ENCODE peak calls at places on chromosomes 13 and 19, in nine cellular contexts. One of them, this sample, is unnamed.
A peak's percentile ranks its signal among the peaks of the same experiment; 100 is the strongest.

GRCh38 chr13:44263920-44264610 is 109.6 kb upstream of the SERP2 start:
- DNase-seq in ovary: peak; percentile 84
- DNase-seq in B cell: no peak
- DNase-seq in GM06990: no peak
- DNase-seq in BJ: no peak
- DNase-seq in CD14-positive monocyte: no peak
- DNase-seq in thyroid gland: no peak
- DNase-seq in cardiac muscle cell: no peak
- DNase-seq in cardiac fibroblast: peak; percentile 73
- DNase-seq in this sample: no peak

GRCh38 chr13:112859817-112860190 is 109.2 kb upstream of the MCF2L start:
- DNase-seq in CD14-positive monocyte: no peak
- DNase-seq in cardiac fibroblast: peak; percentile 59
- DNase-seq in thyroid gland: peak; percentile 82
- DNase-seq in ovary: no peak
- DNase-seq in B cell: peak; percentile 23
- DNase-seq in cardiac muscle cell: no peak
- DNase-seq in BJ: no peak
- DNase-seq in GM06990: no peak
- DNase-seq in this sample: peak; percentile 55

GRCh38 chr13:59133903-59134302 is 1029.8 kb downstream of the DIAPH3 start:
- DNase-seq in ovary: no peak
- DNase-seq in thyroid gland: no peak
- DNase-seq in B cell: no peak
- DNase-seq in CD14-positive monocyte: no peak
- DNase-seq in GM06990: no peak
- DNase-seq in BJ: no peak
- DNase-seq in cardiac fibroblast: no peak
- DNase-seq in cardiac muscle cell: no peak
- DNase-seq in this sample: no peak

GRCh38 chr13:30334663-30335386 is 27.5 kb upstream of the KATNAL1 start:
- DNase-seq in GM06990: no peak
- DNase-seq in thyroid gland: no peak
- DNase-seq in cardiac muscle cell: peak; percentile 31
- DNase-seq in ovary: no peak
- DNase-seq in BJ: no peak
- DNase-seq in cardiac fibroblast: peak; percentile 62
- DNase-seq in B cell: peak; percentile 33
- DNase-seq in CD14-positive monocyte: no peak
- DNase-seq in this sample: peak; percentile 35

GRCh38 chr13:59750860-59751259 is 412.9 kb downstream of the DIAPH3 start:
- DNase-seq in B cell: no peak
- DNase-seq in GM06990: no peak
- DNase-seq in ovary: no peak
- DNase-seq in BJ: peak; percentile 40
- DNase-seq in cardiac muscle cell: peak; percentile 63
- DNase-seq in thyroid gland: no peak
- DNase-seq in cardiac fibroblast: peak; percentile 58
- DNase-seq in CD14-positive monocyte: no peak
- DNase-seq in this sample: no peak

GRCh38 chr13:107799001-107799400 is 416.3 kb downstream of the LIG4 start:
- DNase-seq in CD14-positive monocyte: no peak
- DNase-seq in cardiac fibroblast: peak; percentile 2
- DNase-seq in cardiac muscle cell: no peak
- DNase-seq in thyroid gland: no peak
- DNase-seq in ovary: no peak
- DNase-seq in BJ: no peak
- DNase-seq in GM06990: no peak
- DNase-seq in B cell: no peak
- DNase-seq in this sample: no peak

GRCh38 chr13:30021611-30022010 is 171.2 kb upstream of the UBL3 start:
- DNase-seq in ovary: no peak
- DNase-seq in GM06990: no peak
- DNase-seq in CD14-positive monocyte: no peak
- DNase-seq in BJ: no peak
- DNase-seq in B cell: no peak
- DNase-seq in cardiac fibroblast: no peak
- DNase-seq in thyroid gland: no peak
- DNase-seq in cardiac muscle cell: no peak
- DNase-seq in this sample: no peak

GRCh38 chr13:20721454-20722357 is 18.2 kb downstream of the IL17D start:
- DNase-seq in BJ: no peak
- DNase-seq in thyroid gland: peak; percentile 50
- DNase-seq in GM06990: no peak
- DNase-seq in B cell: peak; percentile 28
- DNase-seq in ovary: peak; percentile 67
- DNase-seq in CD14-positive monocyte: no peak
- DNase-seq in cardiac muscle cell: peak; percentile 64
- DNase-seq in cardiac fibroblast: peak; percentile 59
- DNase-seq in this sample: no peak

GRCh38 chr13:97659602-97660001 is 225.6 kb downstream of the RAP2A start:
- DNase-seq in thyroid gland: no peak
- DNase-seq in GM06990: no peak
- DNase-seq in cardiac fibroblast: peak; percentile 6
- DNase-seq in B cell: peak; percentile 3
- DNase-seq in BJ: no peak
- DNase-seq in cardiac muscle cell: peak; percentile 48
- DNase-seq in ovary: no peak
- DNase-seq in CD14-positive monocyte: no peak
- DNase-seq in this sample: no peak

GRCh38 chr13:111899714-111900389 is 167.1 kb upstream of the SOX1 start:
- DNase-seq in thyroid gland: no peak
- DNase-seq in cardiac fibroblast: no peak
- DNase-seq in GM06990: no peak
- DNase-seq in cardiac muscle cell: no peak
- DNase-seq in CD14-positive monocyte: no peak
- DNase-seq in B cell: no peak
- DNase-seq in BJ: no peak
- DNase-seq in ovary: no peak
- DNase-seq in this sample: no peak

GRCh38 chr13:60226507-60226906 is 62.8 kb upstream of the DIAPH3 start:
- DNase-seq in CD14-positive monocyte: no peak
- DNase-seq in ovary: no peak
- DNase-seq in cardiac fibroblast: peak; percentile 51
- DNase-seq in cardiac muscle cell: peak; percentile 60
- DNase-seq in B cell: no peak
- DNase-seq in BJ: no peak
- DNase-seq in GM06990: no peak
- DNase-seq in thyroid gland: no peak
- DNase-seq in this sample: no peak

GRCh38 chr13:31982540-31982939 is 49.0 kb upstream of the FRY start:
- DNase-seq in cardiac muscle cell: no peak
- DNase-seq in ovary: peak; percentile 19
- DNase-seq in B cell: no peak
- DNase-seq in BJ: peak; percentile 81
- DNase-seq in CD14-positive monocyte: peak; percentile 97
- DNase-seq in thyroid gland: peak; percentile 46
- DNase-seq in GM06990: no peak
- DNase-seq in cardiac fibroblast: peak; percentile 98
- DNase-seq in this sample: no peak

DNA sequence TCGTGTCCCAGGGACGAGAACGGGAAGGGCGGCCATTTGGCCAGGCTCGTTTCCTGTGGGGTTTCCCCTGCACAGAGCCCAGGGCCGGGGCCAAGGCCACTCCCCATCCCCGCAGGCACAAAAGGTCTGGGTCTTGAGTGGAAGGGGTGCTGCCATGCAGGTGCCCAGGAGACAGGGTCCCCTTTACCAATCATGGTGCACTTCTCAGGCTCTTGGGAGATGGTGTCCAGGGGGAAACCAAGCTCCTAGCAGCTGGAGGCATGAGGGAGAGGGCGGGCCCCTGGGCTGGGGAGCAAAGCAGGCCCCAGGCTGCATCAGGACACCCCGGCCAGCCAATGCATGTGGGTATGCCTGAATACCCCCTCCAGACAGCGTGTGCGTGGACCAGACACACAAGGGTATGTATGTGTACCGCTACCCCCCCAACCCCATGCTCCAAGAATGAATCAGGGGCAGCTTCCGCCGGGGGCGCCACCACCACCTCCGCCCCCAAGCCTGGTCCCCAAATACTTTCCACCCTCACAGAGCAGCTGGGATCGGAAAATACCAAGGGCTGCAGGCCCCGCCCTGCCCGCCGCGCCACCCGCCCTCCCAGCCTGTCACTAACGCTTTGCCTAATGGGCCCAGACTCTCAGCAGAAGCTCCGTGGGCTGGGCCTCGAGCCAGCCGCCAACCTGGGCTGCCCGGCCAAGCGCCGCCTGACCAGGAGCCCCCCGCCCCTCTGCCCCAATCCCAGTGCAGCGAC is 37.6 kb upstream of the NANOS3 start:
- DNase-seq in thyroid gland: peak; percentile 89
- DNase-seq in B cell: peak; percentile 87
- DNase-seq in cardiac fibroblast: peak; percentile 93
- DNase-seq in BJ: no peak
- DNase-seq in GM06990: peak; percentile 90
- DNase-seq in CD14-positive monocyte: peak; percentile 94
- DNase-seq in ovary: peak; percentile 76
- DNase-seq in cardiac muscle cell: peak; percentile 36
- DNase-seq in this sample: peak; percentile 89
- TF ChIP-seq CTCF in thyroid gland: no peak
- TF ChIP-seq CTCF in B cell: no peak
- TF ChIP-seq CTCF in cardiac fibroblast: no peak
- TF ChIP-seq CTCF in BJ: no peak
- TF ChIP-seq CTCF in GM06990: no peak
- TF ChIP-seq CTCF in CD14-positive monocyte: no peak
- TF ChIP-seq CTCF in ovary: no peak
- TF ChIP-seq CTCF in cardiac muscle cell: no peak
- TF ChIP-seq CTCF in this sample: no peak

GRCh38 chr13:37608750-37609339 is 10.3 kb upstream of the POSTN start:
- DNase-seq in cardiac muscle cell: no peak
- DNase-seq in CD14-positive monocyte: no peak
- DNase-seq in ovary: no peak
- DNase-seq in GM06990: no peak
- DNase-seq in B cell: no peak
- DNase-seq in BJ: no peak
- DNase-seq in thyroid gland: no peak
- DNase-seq in cardiac fibroblast: peak; percentile 40
- DNase-seq in this sample: no peak
- TF ChIP-seq CTCF in cardiac muscle cell: peak; percentile 48
- TF ChIP-seq CTCF in CD14-positive monocyte: no peak
- TF ChIP-seq CTCF in ovary: no peak
- TF ChIP-seq CTCF in GM06990: peak; percentile 27
- TF ChIP-seq CTCF in B cell: no peak
- TF ChIP-seq CTCF in BJ: peak; percentile 51
- TF ChIP-seq CTCF in thyroid gland: no peak
- TF ChIP-seq CTCF in cardiac fibroblast: peak; percentile 47
- TF ChIP-seq CTCF in this sample: peak; percentile 25

GRCh38 chr19:748274-748598 is 2.7 kb upstream of the MISP start:
- DNase-seq in GM06990: no peak
- DNase-seq in B cell: no peak
- DNase-seq in cardiac muscle cell: no peak
- DNase-seq in cardiac fibroblast: no peak
- DNase-seq in CD14-positive monocyte: no peak
- DNase-seq in ovary: no peak
- DNase-seq in BJ: no peak
- DNase-seq in thyroid gland: no peak
- DNase-seq in this sample: no peak

GRCh38 chr19:743168-743687 is 7.7 kb upstream of the MISP start:
- DNase-seq in BJ: no peak
- DNase-seq in CD14-positive monocyte: no peak
- DNase-seq in GM06990: peak; percentile 50
- DNase-seq in cardiac fibroblast: peak; percentile 16
- DNase-seq in thyroid gland: peak; percentile 100
- DNase-seq in ovary: no peak
- DNase-seq in B cell: peak; percentile 56
- DNase-seq in cardiac muscle cell: no peak
- DNase-seq in this sample: peak; percentile 59

GRCh38 chr19:747432-748273 is 3.3 kb upstream of the MISP start:
- DNase-seq in CD14-positive monocyte: no peak
- DNase-seq in thyroid gland: no peak
- DNase-seq in cardiac fibroblast: no peak
- DNase-seq in B cell: no peak
- DNase-seq in BJ: no peak
- DNase-seq in cardiac muscle cell: no peak
- DNase-seq in GM06990: no peak
- DNase-seq in ovary: no peak
- DNase-seq in this sample: no peak

GRCh38 chr19:746956-747355 is 4.0 kb upstream of the MISP start:
- DNase-seq in CD14-positive monocyte: no peak
- DNase-seq in cardiac fibroblast: no peak
- DNase-seq in B cell: no peak
- DNase-seq in cardiac muscle cell: no peak
- DNase-seq in ovary: no peak
- DNase-seq in thyroid gland: no peak
- DNase-seq in GM06990: no peak
- DNase-seq in BJ: no peak
- DNase-seq in this sample: no peak

DNA sequence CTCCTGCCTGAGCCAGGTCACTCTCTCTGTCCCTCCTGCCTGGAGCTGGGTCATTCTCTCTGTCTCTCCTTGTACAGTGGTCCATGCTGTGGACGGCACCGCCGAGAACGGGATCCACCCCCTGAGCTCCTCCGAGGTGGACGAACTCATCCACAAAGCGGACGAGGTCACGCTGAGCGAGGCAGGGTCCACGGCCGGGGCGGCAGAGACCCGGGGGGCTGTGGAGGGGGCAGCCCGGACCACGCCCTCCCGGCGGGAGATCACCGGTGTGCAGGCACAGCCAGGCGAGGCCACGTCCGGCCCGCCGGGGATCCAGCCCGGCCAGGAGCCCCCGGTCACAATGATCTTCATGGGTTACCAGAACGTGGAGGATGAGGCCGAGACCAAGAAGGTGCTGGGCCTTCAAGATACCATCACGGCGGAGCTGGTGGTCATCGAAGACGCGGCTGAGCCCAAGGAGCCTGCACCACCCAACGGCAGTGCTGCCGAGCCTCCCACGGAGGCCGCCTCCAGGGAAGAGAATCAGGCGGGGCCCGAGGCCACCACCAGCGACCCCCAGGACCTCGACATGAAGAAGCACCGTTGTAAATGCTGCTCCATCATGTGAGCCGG is 4.6 kb upstream of the MISP start:
- DNase-seq in cardiac muscle cell: no peak
- DNase-seq in GM06990: no peak
- DNase-seq in cardiac fibroblast: no peak
- DNase-seq in ovary: no peak
- DNase-seq in B cell: no peak
- DNase-seq in thyroid gland: no peak
- DNase-seq in CD14-positive monocyte: no peak
- DNase-seq in BJ: no peak
- DNase-seq in this sample: no peak
- TF ChIP-seq CTCF in cardiac muscle cell: no peak
- TF ChIP-seq CTCF in GM06990: no peak
- TF ChIP-seq CTCF in cardiac fibroblast: no peak
- TF ChIP-seq CTCF in ovary: no peak
- TF ChIP-seq CTCF in B cell: no peak
- TF ChIP-seq CTCF in thyroid gland: no peak
- TF ChIP-seq CTCF in CD14-positive monocyte: no peak
- TF ChIP-seq CTCF in BJ: no peak
- TF ChIP-seq CTCF in this sample: no peak

DNA sequence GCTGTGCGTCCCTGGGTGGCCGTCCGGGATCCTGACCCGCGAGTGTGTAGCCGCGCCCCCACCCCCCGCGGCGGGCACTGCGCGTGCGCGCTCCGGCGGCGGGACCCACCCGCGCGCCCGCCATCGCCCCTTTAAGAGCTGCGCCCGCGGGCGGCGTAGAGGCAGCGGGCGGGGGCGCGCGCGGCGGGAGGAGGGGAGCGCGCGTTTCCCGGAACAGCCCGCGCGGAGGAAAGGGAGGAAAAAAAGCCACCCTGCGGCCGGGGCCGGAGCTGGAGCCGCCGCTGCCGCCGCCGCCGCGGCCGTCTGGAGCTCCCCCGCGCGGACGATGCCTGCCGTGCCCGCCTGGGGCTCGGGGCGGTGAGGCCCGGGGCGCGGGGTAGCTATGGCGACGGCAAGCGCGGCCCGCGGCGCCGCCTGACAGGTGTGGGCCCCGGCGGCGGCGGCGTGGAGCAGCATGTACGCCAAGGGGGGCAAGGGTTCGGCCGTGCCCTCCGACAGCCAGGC is at the start of gene SSBP4:
- DNase-seq in B cell: peak; percentile 89
- DNase-seq in thyroid gland: peak; percentile 70
- DNase-seq in cardiac fibroblast: peak; percentile 79
- DNase-seq in ovary: peak; percentile 79
- DNase-seq in CD14-positive monocyte: no peak
- DNase-seq in GM06990: peak; percentile 84
- DNase-seq in BJ: no peak
- DNase-seq in cardiac muscle cell: peak; percentile 83
- DNase-seq in this sample: peak; percentile 91
- TF ChIP-seq CTCF in B cell: peak; percentile 55
- TF ChIP-seq CTCF in thyroid gland: no peak
- TF ChIP-seq CTCF in cardiac fibroblast: no peak
- TF ChIP-seq CTCF in ovary: peak; percentile 81
- TF ChIP-seq CTCF in CD14-positive monocyte: peak; percentile 64
- TF ChIP-seq CTCF in GM06990: no peak
- TF ChIP-seq CTCF in BJ: no peak
- TF ChIP-seq CTCF in cardiac muscle cell: no peak
- TF ChIP-seq CTCF in this sample: peak; percentile 30

This sample was measured in GM10248.